ENCODE peak calls at places on chromosomes 6 and 20, in nine cellular contexts. D, A, J, N, P, B, K, U and T are unnamed samples.

GRCh38 chr6:6596929-6597328 is 8.4 kb downstream of the LY86 start:
- DNase-seq in D (no peak), A (no peak), J (no peak), N (no peak), P (no peak), B (no peak), K (no peak), U (no peak), T (no peak)

GRCh38 chr6:7016238-7016637 is 91.5 kb upstream of the RREB1 start:
- DNase-seq in D (no peak), A (no peak), J (no peak), N (no peak), P (no peak), B (no peak), K (no peak), U (no peak), T (no peak)

GRCh38 chr6:56683882-56684281 is 41.2 kb upstream of the DST start:
- DNase-seq in D (peak; percentile 88), A (peak; percentile 42), J (peak; percentile 76), N (no peak), P (no peak), B (peak; percentile 83), K (no peak), U (no peak), T (no peak)

GRCh38 chr6:162856885-162857284 is 129.1 kb downstream of the PACRG start:
- DNase-seq in D (no peak), A (peak; percentile 11), J (peak; percentile 80), N (no peak), P (no peak), B (peak; percentile 14), K (peak; percentile 77), U (peak; percentile 95), T (no peak)

GRCh38 chr6:149897855-149898744 is at the start of gene RAET1E:
- DNase-seq in D (no peak), A (peak; percentile 31), J (no peak), N (no peak), P (no peak), B (no peak), K (no peak), U (peak; percentile 16), T (no peak)

GRCh38 chr20:62545901-62546525 is 70.2 kb upstream of the GATA5 start:
- DNase-seq in D (no peak), A (no peak), J (no peak), N (no peak), P (no peak), B (no peak), K (no peak), U (no peak), T (no peak)

GRCh38 chr6:148388477-148388876 is 45.8 kb downstream of the SASH1 start:
- DNase-seq in D (no peak), A (no peak), J (no peak), N (no peak), P (no peak), B (no peak), K (no peak), U (no peak), T (no peak)

GRCh38 chr20:61930776-61931475 is 134.8 kb downstream of the TAF4 start:
- DNase-seq in D (no peak), A (no peak), J (no peak), N (peak; percentile 36), P (no peak), B (peak; percentile 6), K (no peak), U (no peak), T (no peak)

GRCh38 chr6:170025341-170026271 is 265.3 kb downstream of the DLL1 start:
- DNase-seq in D (peak; percentile 55), A (no peak), J (no peak), N (no peak), P (no peak), B (no peak), K (no peak), U (no peak), T (no peak)

GRCh38 chr20:60993647-60994046 is 258.4 kb upstream of the CDH4 start:
- DNase-seq in D (no peak), A (no peak), J (no peak), N (no peak), P (no peak), B (no peak), K (no peak), U (peak; percentile 49), T (no peak)

GRCh38 chr6:41558033-41558807 is 12.0 kb downstream of the FOXP4 start:
- DNase-seq in D (no peak), A (no peak), J (no peak), N (no peak), P (no peak), B (no peak), K (no peak), U (no peak), T (no peak)

GRCh38 chr6:40545954-40546353 is 41.2 kb downstream of the LRFN2 start:
- DNase-seq in D (no peak), A (no peak), J (no peak), N (no peak), P (no peak), B (no peak), K (no peak), U (peak; percentile 69), T (no peak)

GRCh38 chr6:99846021-99846420 is 148.0 kb downstream of the MCHR2 start:
- DNase-seq in D (no peak), A (no peak), J (no peak), N (no peak), P (no peak), B (no peak), K (no peak), U (no peak), T (no peak)

GRCh38 chr20:45157977-45158376 is 16.7 kb upstream of the PI3 start:
- DNase-seq in D (no peak), A (no peak), J (peak; percentile 24), N (no peak), P (no peak), B (no peak), K (no peak), U (no peak), T (no peak)

GRCh38 chr20:61931476-61932198 is 134.0 kb downstream of the TAF4 start:
- DNase-seq in D (no peak), A (no peak), J (no peak), N (peak; percentile 18), P (no peak), B (peak; percentile 0), K (no peak), U (no peak), T (no peak)

GRCh38 chr20:1892122-1892385 is 3.2 kb upstream of the SIRPA start:
- DNase-seq in D (no peak), A (no peak), J (no peak), N (no peak), P (no peak), B (no peak), K (peak; percentile 72), U (no peak), T (no peak)

GRCh38 chr6:138545621-138545980 is 46.3 kb upstream of the NHSL1 start:
- DNase-seq in D (no peak), A (peak; percentile 60), J (peak; percentile 74), N (peak; percentile 75), P (no peak), B (peak; percentile 21), K (no peak), U (peak; percentile 98), T (no peak)

DNA sequence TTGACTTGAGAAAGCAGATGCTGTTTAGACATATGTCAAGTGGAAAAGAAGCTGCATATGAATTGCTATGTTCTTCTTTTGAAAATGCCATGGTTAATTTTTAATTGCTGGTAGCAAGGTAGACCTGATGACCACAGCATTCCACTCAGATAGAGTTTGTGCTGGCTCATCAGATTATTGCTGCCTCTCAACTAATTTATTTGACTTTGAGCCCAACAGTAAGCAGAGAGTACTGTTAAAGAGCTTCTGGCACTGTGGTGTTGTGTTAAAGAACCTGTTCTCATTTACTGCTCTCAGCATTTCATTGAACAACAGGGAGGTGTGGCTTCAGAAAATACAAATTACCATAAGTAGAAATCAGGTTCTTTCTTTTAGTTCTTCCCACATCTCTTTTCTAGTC is 967.7 kb upstream of the GJE1 start:
- DNase-seq in D (no peak), A (no peak), J (no peak), N (no peak), P (no peak), B (no peak), K (no peak), U (no peak), T (no peak)
- H3K4me3 ChIP-seq in D (no peak overlapping the region), A (no peak overlapping the region), J (no peak overlapping the region), N (no peak overlapping the region), P (no peak overlapping the region), B (no peak overlapping the region), K (no peak overlapping the region), U (no peak overlapping the region), T (no peak overlapping the region)

GRCh38 chr6:33451606-33452005 is 2.8 kb upstream of the ZBTB9 start:
- DNase-seq in D (no peak), A (no peak), J (no peak), N (no peak), P (no peak), B (no peak), K (no peak), U (no peak), T (no peak)
- H3K36me3 ChIP-seq in D (peaks cover 11% of the 10 kb centered on the region), A (no peaks in the 10 kb centered on the region), J (peaks cover 7% of the 10 kb centered on the region), N (peaks cover 26% of the 10 kb centered on the region), P (peaks cover 18% of the 10 kb centered on the region), B (peaks cover 10% of the 10 kb centered on the region), K (peaks cover 65% of the 10 kb centered on the region), U (peaks cover 13% of the 10 kb centered on the region), T (peaks cover 8% of the 10 kb centered on the region)

DNA sequence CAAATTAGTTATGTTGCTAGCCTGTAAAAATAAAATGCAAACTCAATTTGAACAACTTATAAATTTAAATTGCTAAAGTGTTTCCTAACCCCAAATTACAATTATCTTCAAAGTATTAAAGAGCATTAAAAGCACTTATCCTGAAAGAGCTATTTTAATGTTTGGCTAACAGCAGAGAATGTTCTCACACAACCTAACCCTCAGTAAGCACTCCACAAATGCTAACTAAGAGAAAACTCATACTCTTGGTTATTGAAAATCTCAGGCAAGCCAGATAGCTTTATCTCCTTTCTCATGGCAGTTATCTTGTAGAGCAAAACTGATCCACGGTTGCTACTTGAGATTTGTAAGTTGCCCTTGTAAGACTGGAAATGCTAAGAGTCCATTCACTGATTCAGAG is 30.5 kb upstream of the ADGRF1 start:
- DNase-seq in D (no peak), A (no peak), J (no peak), N (no peak), P (no peak), B (no peak), K (no peak), U (no peak), T (no peak)
- H3K27ac ChIP-seq in D (no peak overlapping the region), A (no peak overlapping the region), J (no peak overlapping the region), N (peak overlapping the region; percentile 14), P (no peak overlapping the region), B (no peak overlapping the region), K (peak overlapping the region; percentile 44), U (no peak overlapping the region), T (no peak overlapping the region)

DNA sequence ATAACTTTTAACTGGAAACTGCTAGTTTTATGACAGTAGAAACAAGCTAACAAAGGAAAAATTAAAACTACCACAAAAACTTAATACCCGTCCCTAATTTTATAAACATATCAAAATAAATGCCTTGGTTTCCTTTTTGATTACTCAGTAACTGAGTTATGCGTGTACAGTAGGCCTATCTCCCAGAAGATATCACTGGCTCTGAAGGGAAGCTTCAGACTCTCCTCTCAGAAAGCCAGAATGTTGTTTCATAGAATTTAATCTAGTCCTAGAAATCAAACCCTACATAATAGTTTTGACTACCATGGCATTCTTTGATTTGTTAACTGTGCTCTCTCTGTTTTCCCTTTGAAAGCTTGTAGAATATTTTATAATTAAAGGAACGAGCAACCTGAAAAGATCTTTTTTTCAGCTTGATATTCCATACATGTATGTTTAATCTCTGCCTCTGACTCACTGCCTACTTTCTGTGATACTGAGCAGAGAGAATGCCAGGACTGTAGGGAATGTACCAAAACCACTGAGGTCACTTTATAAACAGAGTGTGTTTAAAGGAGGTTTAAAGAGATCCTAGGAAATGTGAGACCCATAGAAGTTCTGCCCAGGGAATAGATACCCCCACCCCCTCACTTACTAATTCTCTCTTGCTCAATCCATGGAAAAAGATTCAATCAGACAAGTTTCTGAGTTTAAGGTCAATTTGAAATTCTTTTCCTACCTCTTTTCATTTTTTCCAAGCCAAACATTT is 311.5 kb downstream of the HDGFL1 start:
- DNase-seq in D (no peak), A (no peak), J (peak; percentile 94), N (no peak), P (no peak), B (no peak), K (no peak), U (peak; percentile 82), T (no peak)
- H3K4me3 ChIP-seq in D (no peak overlapping the region), A (no peak overlapping the region), J (no peak overlapping the region), N (no peak overlapping the region), P (no peak overlapping the region), B (no peak overlapping the region), K (no peak overlapping the region), U (no peak overlapping the region), T (no peak overlapping the region)